ENCODE peak calls at places on chromosomes 5 and 9, in ten cellular contexts. G, H, C, Z, T, D, V, Y, L and J are unnamed samples.

GRCh38 chr9:112112941-112113399 is 62.1 kb downstream of the SUSD1 start:
- DNase-seq in Y (peak), G (no peak), V (peak), Z (no peak), L (peak), H (no peak), D (peak), T (peak), C (peak), J (no peak)

GRCh38 chr9:34070601-34071340 is 22.1 kb upstream of the UBAP2 start:
- DNase-seq in T (no peak), G (no peak), V (no peak), H (no peak), C (no peak), Y (no peak), Z (no peak), L (no peak), D (no peak), J (no peak)

GRCh38 chr9:5953743-5954707 is 61.4 kb downstream of the RANBP6 start:
- DNase-seq in C (no peak), Z (no peak), Y (peak), H (no peak), T (no peak), V (no peak), G (no peak), L (no peak), D (no peak), J (no peak)

GRCh38 chr5:172909931-172910502 is 49.2 kb upstream of the RPL26L1 start:
- DNase-seq in Z (no peak), V (no peak), Y (peak), L (no peak), G (no peak), T (no peak), D (no peak), H (peak), C (no peak), J (no peak)

GRCh38 chr5:180813418-180813817 is 10.8 kb upstream of the MGAT1 start:
- DNase-seq in C (no peak), T (no peak), G (no peak), Y (peak), L (no peak), H (peak), Z (no peak), V (no peak), D (no peak), J (peak)

GRCh38 chr5:92102313-92102712 is 719.2 kb upstream of the ARRDC3 start:
- DNase-seq in L (no peak), Z (no peak), H (no peak), D (no peak), G (no peak), T (no peak), C (no peak), Y (no peak), V (no peak), J (no peak)

GRCh38 chr5:55391707-55392106 is 83.9 kb downstream of the MTREX start:
- DNase-seq in H (no peak), D (no peak), V (no peak), Z (no peak), G (no peak), L (no peak), T (no peak), Y (no peak), C (no peak), J (no peak)

GRCh38 chr5:124870070-124870469 is 123.6 kb upstream of the ZNF608 start:
- DNase-seq in T (no peak), D (no peak), Y (no peak), V (no peak), L (no peak), G (no peak), H (no peak), C (no peak), Z (no peak), J (no peak)

GRCh38 chr5:60372786-60373185 is 327.2 kb downstream of the DEPDC1B start:
- DNase-seq in T (no peak), G (no peak), H (no peak), V (peak), D (no peak), C (peak), L (no peak), Y (peak), Z (no peak), J (no peak)

GRCh38 chr9:129330711-129331279 is 152.7 kb upstream of the IER5L start:
- DNase-seq in G (no peak), C (no peak), D (no peak), Y (peak), T (no peak), H (no peak), V (no peak), L (no peak), Z (no peak), J (no peak)

GRCh38 chr9:130847306-130848217 is 12.5 kb downstream of the ABL1 start:
- DNase-seq in G (peak), V (peak), Y (peak), H (peak), T (no peak), Z (no peak), C (peak), D (peak), L (peak), J (peak)

GRCh38 chr9:19440823-19441580 is 32.2 kb downstream of the ACER2 start:
- DNase-seq in Y (no peak), L (no peak), T (no peak), Z (no peak), H (no peak), G (no peak), D (no peak), C (no peak), V (no peak), J (no peak)

GRCh38 chr5:158877706-158878105 is 222.0 kb downstream of the EBF1 start:
- DNase-seq in T (no peak), Z (no peak), Y (no peak), L (no peak), H (no peak), C (no peak), D (no peak), G (no peak), V (no peak), J (no peak)

GRCh38 chr9:19181002-19181401 is 49.5 kb upstream of the DENND4C start:
- DNase-seq in T (no peak), Z (no peak), Y (peak), V (no peak), L (no peak), C (no peak), G (no peak), D (peak), H (no peak), J (peak)

GRCh38 chr9:129759329-129759728 is 6.5 kb upstream of the PTGES start:
- DNase-seq in Y (no peak), H (no peak), D (no peak), C (no peak), T (no peak), G (no peak), V (no peak), Z (no peak), L (no peak), J (no peak)

GRCh38 chr5:38657020-38657419 is 100.6 kb upstream of the LIFR start:
- DNase-seq in H (no peak), T (no peak), C (no peak), G (no peak), Y (no peak), D (no peak), V (no peak), L (no peak), Z (no peak), J (no peak)

GRCh38 chr5:178123094-178123986 is 7.5 kb upstream of the RMND5B start:
- DNase-seq in Z (no peak), C (no peak), H (no peak), D (no peak), T (no peak), L (no peak), Y (no peak), V (no peak), G (no peak), J (no peak)
- TF ChIP-seq EP300 in Z (no peak), C (no peak), H (no peak), D (no peak), T (no peak), L (no peak), Y (no peak), V (no peak), G (no peak), J (no peak)

DNA sequence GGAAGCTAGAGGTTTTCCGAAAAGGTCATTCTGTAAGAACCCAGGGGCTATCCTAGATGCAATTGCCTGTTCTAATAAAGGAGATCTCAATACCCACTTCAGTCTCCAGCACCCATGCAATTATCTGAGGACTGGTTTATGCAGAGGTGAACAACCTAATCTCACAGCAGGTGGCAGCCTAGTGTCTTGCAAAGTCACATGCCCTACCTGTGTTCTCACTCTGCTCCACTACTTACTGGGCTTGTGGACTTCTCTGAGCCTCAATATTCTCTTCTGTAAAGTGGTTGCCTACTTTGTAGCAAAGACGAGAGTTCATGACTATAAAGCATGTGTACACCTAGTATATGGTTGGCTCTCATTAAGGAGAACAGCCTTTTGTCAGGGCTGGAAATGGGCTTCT is 21.0 kb upstream of the ALDH1B1 start:
- DNase-seq in G (no peak), V (peak), Y (peak), D (peak), C (peak), Z (peak), L (no peak), T (no peak), H (no peak), J (no peak)
- TF ChIP-seq CTCF in G (peak), V (peak), Y (peak), D (peak), C (peak), Z (peak), L (peak), T (no peak), H (no peak), J (no peak)

DNA sequence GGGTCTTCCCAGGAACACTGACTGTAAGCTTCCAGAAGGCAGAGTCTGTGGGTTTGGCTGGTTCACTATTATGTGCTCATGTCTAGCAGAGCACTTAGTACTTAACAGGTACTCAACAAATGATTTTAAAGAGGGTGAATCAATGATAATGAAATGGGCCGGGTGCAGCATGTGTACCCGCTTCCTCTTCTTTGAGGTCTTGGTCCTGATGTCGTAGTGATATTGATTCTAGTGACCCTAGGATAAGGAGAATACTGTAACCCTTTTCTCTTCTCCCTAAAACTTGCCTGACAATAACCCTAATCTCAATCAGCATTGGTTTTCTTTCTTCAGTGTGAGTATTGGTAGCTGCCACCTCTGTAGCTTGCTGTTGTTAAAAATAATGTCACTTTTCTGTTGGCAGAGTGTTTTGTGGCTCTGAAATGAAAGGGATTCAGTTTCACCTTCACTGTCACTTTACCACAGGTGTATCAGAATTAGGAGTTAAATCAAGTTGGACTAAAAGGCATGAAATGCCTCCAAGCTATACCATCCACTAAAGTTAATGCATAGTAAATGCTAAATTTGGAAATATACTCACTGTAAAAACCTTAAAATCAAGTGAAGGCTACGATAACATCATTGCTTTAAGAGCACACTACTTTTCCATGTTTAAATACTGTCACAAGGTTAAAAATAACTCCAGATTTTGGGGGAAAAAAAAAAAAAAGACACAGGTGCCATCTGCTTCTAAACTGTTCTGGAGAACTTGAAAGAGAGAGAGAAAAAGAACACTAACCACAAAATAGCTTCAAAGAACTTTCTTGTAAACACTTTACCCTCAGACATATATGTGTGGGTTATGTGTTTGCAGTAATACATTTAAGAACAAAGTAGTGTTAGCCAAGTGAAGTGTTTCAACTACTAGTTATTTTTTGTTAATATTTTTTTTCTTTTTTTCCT is 6.0 kb downstream of the CAMK4 start:
- DNase-seq in D (no peak), L (no peak), V (no peak), H (no peak), C (no peak), G (no peak), T (no peak), Z (no peak), Y (no peak), J (no peak)
- TF ChIP-seq EP300 in D (no peak), L (no peak), V (no peak), H (no peak), C (no peak), G (no peak), T (no peak), Z (peak), Y (no peak), J (no peak)

DNA sequence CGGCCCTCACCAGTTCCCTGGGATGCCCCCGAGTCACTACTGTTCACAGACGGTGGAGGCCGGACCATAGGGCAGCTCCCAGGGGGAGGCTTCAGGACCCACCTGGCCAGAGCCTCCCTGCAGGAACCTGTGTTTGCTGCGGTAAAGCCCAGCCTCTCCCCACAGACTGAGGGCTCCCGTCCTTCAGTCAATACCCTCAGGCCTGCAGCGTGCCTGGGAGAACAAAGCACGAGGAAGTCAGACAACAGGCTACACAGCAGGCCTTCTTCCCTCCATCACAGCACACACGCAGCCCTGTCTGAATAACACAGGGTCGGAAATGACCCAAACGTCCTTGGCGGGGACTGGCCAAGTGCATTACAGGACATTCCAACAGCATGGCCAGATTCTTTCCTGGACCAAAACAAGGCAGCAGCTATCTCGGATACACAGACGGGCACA is 34.4 kb downstream of the COL23A1 start:
- DNase-seq in Y (no peak), G (no peak), H (no peak), L (no peak), V (no peak), C (no peak), D (no peak), Z (no peak), T (peak), J (no peak)
- TF ChIP-seq CTCF in Y (no peak), G (no peak), H (no peak), L (no peak), V (no peak), C (no peak), D (no peak), Z (no peak), T (no peak), J (no peak)

GRCh38 chr9:85536076-85536475 is 205.7 kb downstream of the AGTPBP1 start:
- DNase-seq in H (no peak), Y (no peak), Z (no peak), T (no peak), C (no peak), D (no peak), V (no peak), L (no peak), G (no peak), J (no peak)
- TF ChIP-seq EP300 in H (no peak), Y (no peak), Z (no peak), T (no peak), C (no peak), D (no peak), V (no peak), L (no peak), G (no peak), J (no peak)